ENCODE peak calls at places on chromosomes 5 and 9, in five cellular contexts. One of them, this sample, is unnamed.

GRCh38 chr5:71924980-71925379 is 182.3 kb upstream of the MAP1B start:
- DNase-seq in NCI-H510A treated with DMSO at 0.1 percent for 48 hours: peak; percentile 53
- DNase-seq in SW480: no peak
- DNase-seq in 8988T: no peak
- DNase-seq in iris pigment epithelial cell: peak; percentile 87
- DNase-seq in this sample: peak; percentile 36

GRCh38 chr9:86713456-86713855 is 233.8 kb downstream of the GAS1 start:
- DNase-seq in SW480: no peak
- DNase-seq in NCI-H510A treated with DMSO at 0.1 percent for 48 hours: no peak
- DNase-seq in 8988T: no peak
- DNase-seq in iris pigment epithelial cell: peak; percentile 77
- DNase-seq in this sample: no peak

GRCh38 chr5:178078197-178078995 is 34.9 kb upstream of the N4BP3 start:
- DNase-seq in 8988T: no peak
- DNase-seq in SW480: peak; percentile 88
- DNase-seq in NCI-H510A treated with DMSO at 0.1 percent for 48 hours: no peak
- DNase-seq in iris pigment epithelial cell: peak; percentile 61
- DNase-seq in this sample: no peak

GRCh38 chr9:129550199-129550839 is 70.6 kb downstream of the C9orf50 start:
- DNase-seq in NCI-H510A treated with DMSO at 0.1 percent for 48 hours: peak; percentile 32
- DNase-seq in SW480: peak; percentile 67
- DNase-seq in iris pigment epithelial cell: peak; percentile 88
- DNase-seq in 8988T: no peak
- DNase-seq in this sample: no peak

GRCh38 chr5:82397741-82398320 is 119.7 kb upstream of the RPS23 start:
- DNase-seq in 8988T: no peak
- DNase-seq in SW480: no peak
- DNase-seq in iris pigment epithelial cell: peak; percentile 48
- DNase-seq in NCI-H510A treated with DMSO at 0.1 percent for 48 hours: no peak
- DNase-seq in this sample: no peak

GRCh38 chr9:33225319-33226152 is 14.4 kb upstream of the SPINK4 start:
- DNase-seq in SW480: peak; percentile 75
- DNase-seq in 8988T: no peak
- DNase-seq in iris pigment epithelial cell: peak; percentile 70
- DNase-seq in NCI-H510A treated with DMSO at 0.1 percent for 48 hours: peak; percentile 52
- DNase-seq in this sample: no peak

GRCh38 chr9:133048595-133048994 is 13.2 kb upstream of the CEL start:
- DNase-seq in NCI-H510A treated with DMSO at 0.1 percent for 48 hours: peak; percentile 42
- DNase-seq in SW480: no peak
- DNase-seq in 8988T: peak; percentile 80
- DNase-seq in iris pigment epithelial cell: peak; percentile 29
- DNase-seq in this sample: peak; percentile 17

GRCh38 chr9:33165263-33166151 is 1.6 kb downstream of the B4GALT1 start:
- DNase-seq in SW480: no peak
- DNase-seq in 8988T: no peak
- DNase-seq in iris pigment epithelial cell: peak; percentile 89
- DNase-seq in NCI-H510A treated with DMSO at 0.1 percent for 48 hours: peak; percentile 19
- DNase-seq in this sample: no peak

GRCh38 chr5:126138475-126139005 is 284.7 kb upstream of the GRAMD2B start:
- DNase-seq in SW480: no peak
- DNase-seq in iris pigment epithelial cell: peak; percentile 14
- DNase-seq in 8988T: no peak
- DNase-seq in NCI-H510A treated with DMSO at 0.1 percent for 48 hours: no peak
- DNase-seq in this sample: no peak

GRCh38 chr9:112925058-112925641 is 34.5 kb upstream of the SLC46A2 start:
- DNase-seq in iris pigment epithelial cell: peak; percentile 30
- DNase-seq in SW480: peak; percentile 65
- DNase-seq in 8988T: no peak
- DNase-seq in NCI-H510A treated with DMSO at 0.1 percent for 48 hours: peak; percentile 56
- DNase-seq in this sample: peak; percentile 46

GRCh38 chr9:135069556-135070197 is 17.8 kb upstream of the OLFM1 start:
- DNase-seq in 8988T: no peak
- DNase-seq in SW480: no peak
- DNase-seq in NCI-H510A treated with DMSO at 0.1 percent for 48 hours: no peak
- DNase-seq in iris pigment epithelial cell: no peak
- DNase-seq in this sample: no peak

GRCh38 chr9:93258818-93259489 is 75.0 kb downstream of the WNK2 start:
- DNase-seq in NCI-H510A treated with DMSO at 0.1 percent for 48 hours: no peak
- DNase-seq in iris pigment epithelial cell: no peak
- DNase-seq in 8988T: no peak
- DNase-seq in SW480: no peak
- DNase-seq in this sample: no peak

GRCh38 chr5:169071-169727 is 22.1 kb upstream of the LRRC14B start:
- DNase-seq in NCI-H510A treated with DMSO at 0.1 percent for 48 hours: no peak
- DNase-seq in iris pigment epithelial cell: peak; percentile 20
- DNase-seq in SW480: no peak
- DNase-seq in 8988T: peak; percentile 21
- DNase-seq in this sample: no peak

GRCh38 chr5:68547621-68548020 is 332.1 kb downstream of the PIK3R1 start:
- DNase-seq in 8988T: no peak
- DNase-seq in iris pigment epithelial cell: no peak
- DNase-seq in SW480: no peak
- DNase-seq in NCI-H510A treated with DMSO at 0.1 percent for 48 hours: no peak
- DNase-seq in this sample: no peak

GRCh38 chr9:16653491-16654407 is 216.7 kb downstream of the BNC2 start:
- DNase-seq in SW480: no peak
- DNase-seq in NCI-H510A treated with DMSO at 0.1 percent for 48 hours: no peak
- DNase-seq in iris pigment epithelial cell: no peak
- DNase-seq in 8988T: no peak
- DNase-seq in this sample: peak; percentile 19

GRCh38 chr9:136975624-136976023 is 1.7 kb upstream of the PTGDS start:
- DNase-seq in iris pigment epithelial cell: no peak
- DNase-seq in 8988T: peak; percentile 75
- DNase-seq in SW480: peak; percentile 59
- DNase-seq in NCI-H510A treated with DMSO at 0.1 percent for 48 hours: no peak
- DNase-seq in this sample: no peak

GRCh38 chr5:68344447-68345111 is 129.0 kb downstream of the PIK3R1 start:
- DNase-seq in NCI-H510A treated with DMSO at 0.1 percent for 48 hours: peak; percentile 62
- DNase-seq in 8988T: no peak
- DNase-seq in iris pigment epithelial cell: peak; percentile 77
- DNase-seq in SW480: peak; percentile 88
- DNase-seq in this sample: no peak

GRCh38 chr9:130789747-130790672 is 45.0 kb upstream of the ABL1 start:
- DNase-seq in 8988T: no peak
- DNase-seq in NCI-H510A treated with DMSO at 0.1 percent for 48 hours: no peak
- DNase-seq in SW480: no peak
- DNase-seq in iris pigment epithelial cell: no peak
- DNase-seq in this sample: no peak

GRCh38 chr5:76319673-76320072 is 83.4 kb upstream of the IQGAP2 start:
- DNase-seq in 8988T: no peak
- DNase-seq in NCI-H510A treated with DMSO at 0.1 percent for 48 hours: no peak
- DNase-seq in iris pigment epithelial cell: no peak
- DNase-seq in SW480: no peak
- DNase-seq in this sample: no peak

GRCh38 chr5:82601862-82602261 is 323.7 kb upstream of the RPS23 start:
- DNase-seq in iris pigment epithelial cell: no peak
- DNase-seq in SW480: no peak
- DNase-seq in NCI-H510A treated with DMSO at 0.1 percent for 48 hours: no peak
- DNase-seq in 8988T: no peak
- DNase-seq in this sample: no peak

GRCh38 chr5:31886206-31886605 is 247.3 kb downstream of the PDZD2 start:
- DNase-seq in 8988T: no peak
- DNase-seq in SW480: no peak
- DNase-seq in NCI-H510A treated with DMSO at 0.1 percent for 48 hours: no peak
- DNase-seq in iris pigment epithelial cell: no peak
- DNase-seq in this sample: no peak

GRCh38 chr5:88203977-88204735 is 64.5 kb downstream of the TMEM161B start:
- DNase-seq in iris pigment epithelial cell: peak; percentile 6
- DNase-seq in 8988T: no peak
- DNase-seq in NCI-H510A treated with DMSO at 0.1 percent for 48 hours: no peak
- DNase-seq in SW480: peak; percentile 80
- DNase-seq in this sample: no peak

GRCh38 chr9:136631038-136632000 is 31.4 kb upstream of the EGFL7 start:
- DNase-seq in NCI-H510A treated with DMSO at 0.1 percent for 48 hours: peak; percentile 51
- DNase-seq in SW480: peak; percentile 80
- DNase-seq in 8988T: peak; percentile 89
- DNase-seq in iris pigment epithelial cell: peak; percentile 68
- DNase-seq in this sample: peak; percentile 76

GRCh38 chr5:51278458-51279049 is 104.7 kb upstream of the ISL1 start:
- DNase-seq in 8988T: no peak
- DNase-seq in NCI-H510A treated with DMSO at 0.1 percent for 48 hours: no peak
- DNase-seq in SW480: no peak
- DNase-seq in iris pigment epithelial cell: no peak
- DNase-seq in this sample: no peak

GRCh38 chr5:171207256-171207866 is 101.7 kb upstream of the TLX3 start:
- DNase-seq in 8988T: no peak
- DNase-seq in NCI-H510A treated with DMSO at 0.1 percent for 48 hours: no peak
- DNase-seq in SW480: peak; percentile 23
- DNase-seq in iris pigment epithelial cell: peak; percentile 52
- DNase-seq in this sample: no peak

GRCh38 chr9:86968258-86968920 is 21.1 kb upstream of the GAS1 start:
- DNase-seq in SW480: peak; percentile 9
- DNase-seq in 8988T: no peak
- DNase-seq in iris pigment epithelial cell: peak; percentile 38
- DNase-seq in NCI-H510A treated with DMSO at 0.1 percent for 48 hours: no peak
- DNase-seq in this sample: no peak

This sample was measured in SHP77.